ENCODE peak calls at places on chromosomes 11 and 22, in seven cellular contexts. R is pancreas, J is GM13977, V is fibroblast of mammary gland, M is glutamatergic neuron, E is endothelial cell of umbilical vein, A is nephron progenitor cell. K is an unnamed sample.

GRCh38 chr11:44387825-44388224 is 77.9 kb upstream of the ALX4 start:
- DNase-seq in V (no peak), R (no peak), A (no peak), M (no peak), J (no peak), E (no peak), K (no peak)

GRCh38 chr22:50274311-50274710 is 4.1 kb upstream of the MAPK11 start:
- DNase-seq in V (peak; percentile 62), J (peak; percentile 76), R (no peak), A (peak; percentile 47), E (peak; percentile 30), M (peak; percentile 62), K (no peak)

GRCh38 chr22:38347944-38348750 is 30.9 kb upstream of the CSNK1E start:
- DNase-seq in J (no peak), M (no peak), V (peak; percentile 42), E (no peak), R (no peak), A (no peak), K (no peak)

GRCh38 chr11:57762235-57762866 is 749 bp downstream of the CTNND1 start:
- DNase-seq in A (no peak), J (no peak), V (no peak), E (no peak), R (no peak), M (peak; percentile 26), K (no peak)

GRCh38 chr11:88623536-88623935 is 286.0 kb upstream of the CTSC start:
- DNase-seq in M (no peak), A (no peak), J (no peak), V (no peak), E (no peak), R (no peak), K (no peak)

GRCh38 chr22:47659467-47660302 is 897.2 kb downstream of the TBC1D22A start:
- DNase-seq in M (no peak), A (no peak), V (no peak), E (no peak), J (no peak), R (no peak), K (no peak)

GRCh38 chr11:64372802-64373597 is 14.0 kb downstream of the RPS6KA4 start:
- DNase-seq in R (no peak), M (no peak), E (no peak), A (no peak), J (no peak), V (peak; percentile 37), K (no peak)

GRCh38 chr22:19604711-19605268 is 80.6 kb upstream of the CLDN5 start:
- DNase-seq in J (no peak), A (no peak), V (no peak), E (peak; percentile 56), M (no peak), R (no peak), K (no peak)

GRCh38 chr11:125370561-125371389 is 125.3 kb downstream of the FEZ1 start:
- DNase-seq in E (no peak), J (no peak), A (no peak), V (no peak), M (no peak), R (no peak), K (no peak)

GRCh38 chr11:15136166-15136565 is 21.4 kb downstream of the INSC start:
- DNase-seq in E (no peak), V (peak; percentile 44), J (no peak), M (no peak), A (no peak), R (no peak), K (no peak)

GRCh38 chr11:126088999-126089398 is 26.3 kb upstream of the CDON start:
- DNase-seq in V (no peak), R (no peak), A (no peak), M (no peak), J (no peak), E (no peak), K (no peak)

GRCh38 chr11:134574947-134575346 is 162.9 kb upstream of the B3GAT1 start:
- DNase-seq in E (no peak), M (no peak), J (no peak), R (no peak), V (no peak), A (no peak), K (no peak)

GRCh38 chr11:60625262-60625661 is 74.2 kb upstream of the MS4A8 start:
- DNase-seq in R (no peak), A (peak; percentile 19), J (no peak), V (peak; percentile 62), M (no peak), E (peak; percentile 52), K (no peak)

GRCh38 chr11:68574308-68574707 is 110.0 kb upstream of the GAL start:
- DNase-seq in V (peak; percentile 49), A (no peak), R (no peak), M (no peak), E (no peak), J (no peak), K (no peak)

GRCh38 chr11:57273448-57274058 is 36.5 kb upstream of the APLNR start:
- DNase-seq in V (no peak), R (no peak), E (no peak), J (no peak), M (no peak), A (no peak), K (no peak)

GRCh38 chr11:124463990-124464389 is 18.5 kb upstream of the OR8B8 start:
- DNase-seq in R (no peak), E (no peak), J (no peak), V (no peak), A (no peak), M (no peak), K (no peak)

GRCh38 chr11:5288912-5289525 is 12.7 kb downstream of the OR51B4 start:
- DNase-seq in A (no peak), R (no peak), J (no peak), E (no peak), M (no peak), V (peak; percentile 19), K (no peak)

GRCh38 chr11:70887428-70887827 is 364.9 kb downstream of the SHANK2 start:
- DNase-seq in A (no peak), J (no peak), M (no peak), V (no peak), E (no peak), R (no peak), K (no peak)

GRCh38 chr11:134955281-134955680 is 543.2 kb upstream of the B3GAT1 start:
- DNase-seq in J (no peak), A (no peak), V (no peak), M (no peak), E (no peak), R (no peak), K (no peak)

GRCh38 chr11:65132988-65133700 is 1.2 kb downstream of the SYVN1 start:
- DNase-seq in R (peak; percentile 91), M (no peak), V (no peak), E (peak; percentile 19), A (no peak), J (peak; percentile 72), K (no peak)

GRCh38 chr11:6433998-6434650 is 6.7 kb downstream of the HPX start:
- DNase-seq in A (no peak), E (no peak), R (no peak), M (no peak), J (no peak), V (no peak), K (no peak)
- TF ChIP-seq CTCF in A (no peak), E (no peak), R (no peak), M (no peak), J (no peak), V (no peak), K (no peak)

DNA sequence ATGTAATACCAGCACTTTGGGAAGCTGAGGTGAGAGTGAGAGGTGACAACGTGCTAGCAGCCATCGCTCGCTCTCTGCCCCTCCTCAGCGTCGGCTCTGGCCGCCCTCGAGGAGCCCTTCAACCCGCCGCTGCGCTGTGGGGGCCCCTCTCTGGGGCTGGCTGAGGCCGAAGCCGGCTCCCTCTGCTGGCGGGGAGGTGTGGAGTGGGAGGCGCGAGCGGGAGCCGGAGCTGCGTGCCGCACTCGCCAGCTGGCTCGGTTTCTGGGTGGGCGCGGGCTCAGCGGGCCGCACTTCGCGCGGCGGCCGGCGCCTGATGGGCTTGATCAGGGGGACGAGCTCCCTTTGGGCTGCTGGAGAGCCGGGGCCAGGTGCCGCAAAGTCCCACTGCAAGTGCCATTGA is 98.9 kb upstream of the UBASH3B start:
- DNase-seq in E (no peak), A (peak; percentile 78), V (no peak), R (no peak), J (no peak), M (peak; percentile 67), K (peak; percentile 53)
- TF ChIP-seq CTCF in E (peak; percentile 22), A (peak; percentile 34), V (no peak), R (no peak), J (no peak), M (peak; percentile 22), K (peak; percentile 61)

GRCh38 chr11:35169754-35170153 is 30.8 kb downstream of the CD44 start:
- DNase-seq in A (no peak), J (no peak), R (no peak), E (no peak), V (no peak), M (no peak), K (no peak)
- TF ChIP-seq CTCF in A (no peak), J (no peak), R (no peak), E (no peak), V (no peak), M (no peak), K (no peak)

GRCh38 chr11:35415488-35415887 is 3.9 kb downstream of the SLC1A2 start:
- DNase-seq in V (no peak), E (no peak), R (no peak), J (no peak), M (no peak), A (peak; percentile 26), K (no peak)

GRCh38 chr11:35413568-35413967 is 5.8 kb downstream of the SLC1A2 start:
- DNase-seq in J (no peak), V (no peak), R (no peak), E (no peak), A (no peak), M (no peak), K (no peak)

GRCh38 chr11:35407041-35407440 is 12.3 kb downstream of the SLC1A2 start:
- DNase-seq in R (no peak), V (no peak), M (no peak), E (no peak), A (no peak), J (no peak), K (no peak)

DNA sequence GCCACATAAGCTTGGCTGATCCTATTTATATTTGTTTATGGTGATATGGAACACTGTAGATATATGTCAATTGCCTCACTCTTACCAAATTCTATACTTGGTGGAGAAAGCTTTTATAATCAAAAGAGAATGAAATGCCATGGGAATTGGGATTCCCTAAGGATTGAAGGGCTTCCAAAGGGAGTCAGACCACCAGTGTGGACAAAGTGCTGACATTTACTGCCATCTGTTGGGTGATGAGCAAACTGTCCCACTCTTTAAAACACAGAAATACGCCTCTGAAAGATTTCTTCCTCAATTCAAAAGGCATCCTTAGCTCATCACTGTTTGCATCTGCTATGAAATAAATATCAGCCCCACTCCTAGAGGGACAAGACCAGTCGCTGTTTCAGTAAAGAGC is 7.1 kb downstream of the SLC1A2 start:
- DNase-seq in E (peak; percentile 4), M (no peak), J (no peak), A (no peak), R (no peak), V (peak; percentile 26), K (no peak)
- TF ChIP-seq CTCF in E (peak; percentile 34), M (no peak), J (peak; percentile 50), A (peak; percentile 52), R (no peak), V (peak; percentile 49), K (peak; percentile 68)